ENCODE peak calls at places on chromosomes 3 and 15, in four cellular contexts. T is A549, L is IMR-90, U is GM12878. Q is an unnamed sample.

GRCh38 chr15:93709708-93710107 is 521.7 kb upstream of the MCTP2 start:
- DNase-seq in T (no peak), L (no peak), U (no peak), Q (no peak)

GRCh38 chr15:101016581-101016980 is 97.4 kb downstream of the LRRK1 start:
- DNase-seq in T (no peak), L (no peak), U (no peak), Q (no peak)

GRCh38 chr3:48656841-48657281 is 5.8 kb downstream of the CELSR3 start:
- DNase-seq in T (no peak), L (no peak), U (no peak), Q (no peak)

GRCh38 chr3:133293397-133294107 is 106.3 kb upstream of the BFSP2 start:
- DNase-seq in T (no peak), L (no peak), U (no peak), Q (no peak)

GRCh38 chr3:46228259-46229222 is 13.7 kb upstream of the CCR3 start:
- DNase-seq in T (no peak), L (peak), U (no peak), Q (peak)

GRCh38 chr3:40192628-40193027 is 116.9 kb upstream of the EIF1B start:
- DNase-seq in T (no peak), L (no peak), U (no peak), Q (no peak)

GRCh38 chr3:73603771-73604171 is 21.0 kb downstream of the PDZRN3 start:
- DNase-seq in T (no peak), L (peak), U (no peak), Q (no peak)

GRCh38 chr3:132228923-132229322 is 88.3 kb upstream of the ACP3 start:
- DNase-seq in T (no peak), L (peak), U (no peak), Q (no peak)

GRCh38 chr3:54360320-54360719 is 238.0 kb downstream of the CACNA2D3 start:
- DNase-seq in T (no peak), L (no peak), U (no peak), Q (no peak)

GRCh38 chr3:41742127-41742526 is 219.8 kb downstream of the ULK4 start:
- DNase-seq in T (no peak), L (no peak), U (no peak), Q (no peak)

GRCh38 chr3:70631716-70632307 is 319.4 kb upstream of the MDFIC2 start:
- DNase-seq in T (no peak), L (no peak), U (no peak), Q (no peak)

GRCh38 chr3:61743686-61744242 is 182.4 kb downstream of the PTPRG start:
- DNase-seq in T (no peak), L (no peak), U (no peak), Q (no peak)

GRCh38 chr3:55090310-55090709 is 162.5 kb upstream of the LRTM1 start:
- DNase-seq in T (no peak), L (no peak), U (no peak), Q (no peak)

GRCh38 chr15:39624806-39625205 is 43.9 kb downstream of the THBS1 start:
- DNase-seq in T (no peak), L (peak), U (peak), Q (no peak)

GRCh38 chr3:126049289-126050049 is 34.5 kb downstream of the SLC41A3 start:
- DNase-seq in T (no peak), L (no peak), U (no peak), Q (no peak)

GRCh38 chr3:196406806-196407470 is 25.3 kb downstream of the UBXN7 start:
- DNase-seq in T (no peak), L (peak), U (no peak), Q (no peak)

GRCh38 chr15:37872661-37873060 is 61.8 kb upstream of the TMCO5A start:
- DNase-seq in T (no peak), L (no peak), U (no peak), Q (no peak)

GRCh38 chr3:78762121-78762520 is 1005.7 kb downstream of the ROBO1 start:
- DNase-seq in T (no peak), L (no peak), U (no peak), Q (no peak)

GRCh38 chr3:158839966-158840365 is 38.1 kb downstream of the MFSD1 start:
- DNase-seq in T (no peak), L (no peak), U (no peak), Q (peak)

GRCh38 chr3:117553461-117553860 is 843.9 kb downstream of the TUSC7 start:
- DNase-seq in T (peak), L (peak), U (peak), Q (no peak)

GRCh38 chr3:184262166-184262926 is 993 bp upstream of the CAMK2N2 start:
- DNase-seq in T (no peak), L (peak), U (no peak), Q (no peak)

GRCh38 chr3:134477938-134478337 is 7.8 kb downstream of the ANAPC13 start:
- DNase-seq in T (no peak), L (no peak), U (no peak), Q (no peak)

GRCh38 chr3:136752046-136752326 is 192 bp downstream of the STAG1 start:
- DNase-seq in T (no peak), L (no peak), U (no peak), Q (no peak)

GRCh38 chr3:8318002-8318649 is 183.5 kb upstream of the LMCD1 start:
- DNase-seq in T (no peak), L (peak), U (no peak), Q (no peak)

GRCh38 chr3:156681003-156681402 is 6.6 kb downstream of the TIPARP start:
- DNase-seq in T (peak), L (peak), U (no peak), Q (no peak)

GRCh38 chr15:71743861-71744382 is 66.4 kb upstream of the NR2E3 start:
- DNase-seq in T (no peak), L (peak), U (no peak), Q (peak)

GRCh38 chr3:170961616-170962400 is 53.4 kb upstream of the EIF5A2 start:
- DNase-seq in T (no peak), L (peak), U (no peak), Q (peak)

GRCh38 chr3:195698325-195699147 is 22.2 kb upstream of the MUC20 start:
- DNase-seq in T (no peak), L (no peak), U (no peak), Q (no peak)

GRCh38 chr3:110677506-110677905 is 394.1 kb upstream of the NECTIN3 start:
- DNase-seq in T (no peak), L (peak), U (no peak), Q (no peak)

GRCh38 chr3:110680365-110680909 is 391.2 kb upstream of the NECTIN3 start:
- DNase-seq in T (no peak), L (peak), U (no peak), Q (no peak)

GRCh38 chr3:110684436-110684835 is 387.2 kb upstream of the NECTIN3 start:
- DNase-seq in T (no peak), L (no peak), U (no peak), Q (no peak)

GRCh38 chr3:110679235-110679634 is 392.4 kb upstream of the NECTIN3 start:
- DNase-seq in T (no peak), L (no peak), U (no peak), Q (no peak)
- TF ChIP-seq ELK1 in T (no peak), L (no peak), U (no peak), Q (no peak)

DNA sequence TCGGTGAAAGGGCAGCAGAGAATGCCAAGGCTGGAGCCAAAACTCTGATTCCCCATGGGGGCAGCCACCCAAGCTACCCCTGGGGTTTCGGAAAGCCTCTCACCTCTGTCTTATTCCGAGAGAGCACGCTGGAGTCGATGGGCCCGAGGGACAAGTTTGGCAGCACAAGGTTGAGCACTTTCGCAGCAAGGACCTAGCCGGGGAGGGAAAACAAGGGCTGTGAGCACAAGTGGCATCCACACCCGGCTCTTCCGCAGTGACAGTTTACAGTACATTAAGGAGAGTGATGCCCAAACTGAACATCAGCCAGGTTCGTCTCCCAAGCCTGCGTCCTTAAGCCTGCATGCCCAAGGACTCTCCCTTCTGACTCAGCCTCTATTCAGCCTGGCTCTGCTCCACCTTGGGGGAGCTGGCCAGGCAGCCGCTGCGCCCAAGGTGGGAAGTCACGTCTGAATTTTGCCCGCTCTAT is 37.8 kb downstream of the ABTB1 start:
- DNase-seq in T (peak), L (no peak), U (no peak), Q (no peak)
- TF ChIP-seq ELK1 in T (no peak), L (no peak), U (no peak), Q (no peak)

DNA sequence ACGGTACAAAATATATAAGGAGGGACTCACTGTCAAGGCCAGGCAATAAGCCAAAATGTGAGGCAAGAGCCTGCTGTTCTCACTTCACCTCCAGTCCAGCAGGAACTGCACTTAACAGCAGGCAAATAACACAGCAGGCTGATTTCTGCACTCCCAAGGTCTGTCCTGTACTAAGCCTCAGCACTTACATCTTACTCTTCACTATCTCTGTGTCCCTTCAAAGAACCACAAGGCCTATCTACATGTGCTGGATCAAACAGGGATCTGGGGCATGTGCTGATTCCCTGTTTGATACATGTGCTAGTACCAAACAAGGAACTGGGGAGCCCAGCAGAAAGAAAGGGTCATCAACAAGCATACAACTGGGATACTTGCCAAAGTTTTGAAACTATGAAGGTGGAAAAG is 22.2 kb downstream of the UACA start:
- DNase-seq in T (peak), L (peak), U (no peak), Q (no peak)
- TF ChIP-seq ELK1 in T (no peak), L (no peak), U (no peak), Q (no peak)

GRCh38 chr3:151034303-151034702 is 51.2 kb upstream of the MED12L start:
- DNase-seq in T (no peak), L (no peak), U (no peak), Q (no peak)

GRCh38 chr3:151037746-151038145 is 47.7 kb upstream of the MED12L start:
- DNase-seq in T (peak), L (peak), U (no peak), Q (no peak)

GRCh38 chr3:151035072-151035471 is 50.4 kb upstream of the MED12L start:
- DNase-seq in T (no peak), L (no peak), U (no peak), Q (no peak)
- TF ChIP-seq ELK1 in T (no peak), L (no peak), U (no peak), Q (no peak)

DNA sequence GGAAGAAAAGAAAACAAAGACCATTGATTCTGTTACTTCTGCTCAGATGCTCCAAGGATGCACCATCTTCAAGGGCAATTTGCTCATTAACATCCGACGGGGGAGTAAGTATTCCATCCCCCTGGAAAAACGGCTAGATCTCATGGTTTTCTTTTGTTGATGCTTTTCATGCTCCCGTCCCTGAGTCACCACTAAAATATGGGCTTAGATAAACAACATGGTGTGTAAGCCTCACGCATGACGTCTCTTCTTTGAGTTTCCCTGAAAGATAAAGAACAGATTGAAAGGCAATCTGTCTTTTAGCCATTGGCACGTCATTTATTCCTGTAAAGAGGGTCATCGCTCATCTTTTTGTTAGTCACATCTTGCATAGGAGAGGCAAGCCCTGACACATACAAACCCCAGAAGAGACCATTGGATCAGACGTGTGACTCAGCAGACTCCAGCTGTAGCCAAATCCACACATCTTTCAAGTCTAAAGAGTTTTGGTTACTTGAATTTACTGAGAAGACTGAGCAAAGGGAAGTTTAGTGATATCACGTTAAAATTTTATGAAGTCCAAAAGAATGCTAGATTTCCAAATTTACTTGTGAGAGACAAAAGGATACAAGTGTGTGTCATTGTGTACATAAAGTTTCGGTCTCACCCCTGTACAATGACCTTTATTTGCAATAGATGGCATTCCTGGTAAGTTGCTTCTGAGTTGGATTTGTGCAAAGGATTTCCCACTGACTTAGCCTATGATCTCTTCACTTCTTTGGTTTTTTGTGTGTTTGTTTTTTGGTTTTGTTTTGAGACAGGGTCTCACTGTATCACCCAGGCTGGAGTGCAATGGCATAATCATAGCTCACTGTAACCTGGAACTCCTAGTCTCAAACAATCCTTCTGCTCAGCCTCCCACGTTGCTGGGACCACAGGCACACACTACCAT is 110.5 kb downstream of the PGPEP1L start:
- DNase-seq in T (peak), L (peak), U (no peak), Q (no peak)
- TF ChIP-seq ELK1 in T (no peak), L (no peak), U (no peak), Q (no peak)

GRCh38 chr3:139677341-139678155 is at the start of gene NMNAT3:
- DNase-seq in T (peak), L (peak), U (no peak), Q (peak)
- TF ChIP-seq ELK1 in T (no peak), L (no peak), U (no peak), Q (no peak)